ENCODE peak calls at places on chromosomes 3 and 15, in ten cellular contexts. S is stimulated activated CD4-positive, alpha-beta T cell treated with anti-CD3 and anti-CD28 coated beads, Interleukin-12 subunit alpha, Interleukin-12 subunit beta, amount 100 ng/mL, for 24 hours; J is anterior cingulate cortex; D is NT2/D1; M is PC-9; Q is head of caudate nucleus; C is GM23248; Y is NCI-H1092 treated with DMSO at 0.1 percent for 48 hours; O is activated T-helper 1 cell treated with anti-CD3 and anti-CD28 coated beads, Interleukin-2, amount 50 U/mL, for 16 hours; H is stimulated activated CD8-positive, alpha-beta memory T cell treated with anti-CD3 and anti-CD28 coated beads, Interleukin-4, amount 100 ng/mL, for 24 hours. L is an unnamed sample.

GRCh38 chr3:9703736-9704342 is at the start of gene CPNE9:
- DNase-seq in S (no peak), J (no peak), D (no peak), M (no peak), Q (no peak), C (peak; percentile 32), Y (no peak), O (no peak), H (no peak), L (no peak)

GRCh38 chr3:170713648-170714047 is 127.8 kb upstream of the SLC7A14 start:
- DNase-seq in S (no peak), J (no peak), D (no peak), M (peak; percentile 51), Q (no peak), C (no peak), Y (no peak), O (no peak), H (no peak), L (no peak)

GRCh38 chr3:134189848-134190247 is 60.8 kb downstream of the RYK start:
- DNase-seq in S (no peak), J (no peak), D (no peak), M (no peak), Q (no peak), C (no peak), Y (no peak), O (no peak), H (no peak), L (no peak)

GRCh38 chr3:127209840-127210653 is 17.1 kb downstream of the PRR23E start:
- DNase-seq in S (no peak), J (no peak), D (no peak), M (no peak), Q (no peak), C (no peak), Y (peak; percentile 56), O (no peak), H (no peak), L (no peak)

GRCh38 chr15:40693904-40694705 is 869 bp upstream of the RAD51 start:
- DNase-seq in S (no peak), J (no peak), D (no peak), M (no peak), Q (no peak), C (peak; percentile 39), Y (no peak), O (no peak), H (no peak), L (no peak)

GRCh38 chr3:2875699-2876098 is 234.5 kb downstream of the IL5RA start:
- DNase-seq in S (no peak), J (no peak), D (no peak), M (no peak), Q (no peak), C (no peak), Y (no peak), O (no peak), H (no peak), L (no peak)

GRCh38 chr3:64150527-64151238 is 74.6 kb downstream of the PRICKLE2 start:
- DNase-seq in S (no peak), J (no peak), D (no peak), M (no peak), Q (no peak), C (peak; percentile 84), Y (peak; percentile 72), O (no peak), H (no peak), L (no peak)

GRCh38 chr3:45275006-45275704 is 49.1 kb upstream of the TMEM158 start:
- DNase-seq in S (no peak), J (no peak), D (peak; percentile 35), M (no peak), Q (no peak), C (no peak), Y (peak; percentile 4), O (no peak), H (no peak), L (no peak)

GRCh38 chr3:137944593-137944992 is 65.4 kb upstream of the CLDN18 start:
- DNase-seq in S (no peak), J (no peak), D (no peak), M (no peak), Q (no peak), C (no peak), Y (no peak), O (no peak), H (no peak), L (no peak)

GRCh38 chr15:51144021-51144532 is 49.4 kb upstream of the TNFAIP8L3 start:
- DNase-seq in S (no peak), J (no peak), D (no peak), M (no peak), Q (no peak), C (peak; percentile 72), Y (no peak), O (no peak), H (no peak), L (no peak)

GRCh38 chr3:38039899-38040261 is 872 bp downstream of the DLEC1 start:
- DNase-seq in S (no peak), J (peak; percentile 28), D (no peak), M (no peak), Q (peak; percentile 57), C (peak; percentile 33), Y (no peak), O (peak; percentile 26), H (no peak), L (no peak)

GRCh38 chr3:127388412-127388811 is 100.6 kb upstream of the PRR20G start:
- DNase-seq in S (no peak), J (no peak), D (no peak), M (no peak), Q (no peak), C (no peak), Y (no peak), O (no peak), H (no peak), L (no peak)

GRCh38 chr3:141828487-141829284 is 47.8 kb upstream of the ATP1B3 start:
- DNase-seq in S (no peak), J (no peak), D (no peak), M (peak; percentile 48), Q (no peak), C (peak; percentile 61), Y (peak; percentile 54), O (no peak), H (no peak), L (no peak)

GRCh38 chr15:91496754-91497691 is 356.5 kb upstream of the SLCO3A1 start:
- DNase-seq in S (no peak), J (no peak), D (no peak), M (no peak), Q (no peak), C (no peak), Y (no peak), O (no peak), H (no peak), L (no peak)

GRCh38 chr15:36791849-36792618 is 212.6 kb downstream of the CDIN1 start:
- DNase-seq in S (no peak), J (no peak), D (no peak), M (no peak), Q (no peak), C (no peak), Y (no peak), O (no peak), H (no peak), L (no peak)

GRCh38 chr3:67048067-67048715 is 50.1 kb downstream of the KBTBD8 start:
- DNase-seq in S (no peak), J (no peak), D (no peak), M (no peak), Q (no peak), C (no peak), Y (no peak), O (no peak), H (no peak), L (no peak)